ENCODE peak calls at places on chromosomes 13 and 19, in eight cellular contexts. K is kidney; D is uterus; Z is stomach; M is CD4-positive, CD25-positive, alpha-beta regulatory T cell; W is fibroblast of lung; Y is NT2/D1; L is bronchial epithelial cell. R is an unnamed sample.

GRCh38 chr19:33472696-33473624 is 48.6 kb downstream of the PEPD start:
- DNase-seq in K (no peak), D (peak; percentile 23), Z (no peak), M (no peak), W (peak; percentile 99), Y (no peak), L (peak; percentile 35), R (no peak)

GRCh38 chr19:58387338-58388174 is 487 bp downstream of the RPS5 start:
- DNase-seq in K (no peak), D (no peak), Z (no peak), M (no peak), W (no peak), Y (no peak), L (no peak), R (no peak)

GRCh38 chr13:26022538-26023292 is 29.1 kb downstream of the SHISA2 start:
- DNase-seq in K (peak; percentile 92), D (no peak), Z (peak; percentile 88), M (no peak), W (peak; percentile 73), Y (no peak), L (peak; percentile 58), R (no peak)

GRCh38 chr19:2191456-2191931 is 27.8 kb downstream of the DOT1L start:
- DNase-seq in K (no peak), D (no peak), Z (no peak), M (no peak), W (no peak), Y (no peak), L (no peak), R (no peak)

GRCh38 chr19:5059191-5059579 is 90.3 kb downstream of the KDM4B start:
- DNase-seq in K (no peak), D (no peak), Z (no peak), M (no peak), W (no peak), Y (no peak), L (no peak), R (no peak)

GRCh38 chr19:3784607-3785463 is 1.3 kb downstream of the MATK start:
- DNase-seq in K (peak; percentile 61), D (no peak), Z (no peak), M (no peak), W (no peak), Y (no peak), L (no peak), R (no peak)

GRCh38 chr19:38265213-38265861 is 964 bp downstream of the SPINT2 start:
- DNase-seq in K (peak; percentile 77), D (no peak), Z (peak; percentile 63), M (peak; percentile 27), W (peak; percentile 33), Y (no peak), L (peak; percentile 71), R (no peak)

GRCh38 chr13:73158851-73159250 is 100.0 kb downstream of the KLF5 start:
- DNase-seq in K (no peak), D (no peak), Z (no peak), M (no peak), W (peak; percentile 82), Y (no peak), L (peak; percentile 86), R (no peak)

GRCh38 chr19:1553415-1553814 is 14.7 kb downstream of the MEX3D start:
- DNase-seq in K (no peak), D (no peak), Z (no peak), M (no peak), W (no peak), Y (no peak), L (no peak), R (no peak)

GRCh38 chr13:75359266-75359665 is 122.7 kb downstream of the TBC1D4 start:
- DNase-seq in K (no peak), D (no peak), Z (no peak), M (no peak), W (peak; percentile 98), Y (peak; percentile 46), L (peak; percentile 84), R (peak; percentile 53)

GRCh38 chr13:97003071-97003470 is 8.8 kb upstream of the OXGR1 start:
- DNase-seq in K (no peak), D (no peak), Z (no peak), M (no peak), W (peak; percentile 71), Y (no peak), L (no peak), R (no peak)

GRCh38 chr19:40278361-40279045 is 6.6 kb downstream of the AKT2 start:
- DNase-seq in K (peak; percentile 55), D (no peak), Z (no peak), M (no peak), W (no peak), Y (no peak), L (no peak), R (no peak)

GRCh38 chr13:32894589-32895001 is 121.6 kb upstream of the KL start:
- DNase-seq in K (no peak), D (no peak), Z (no peak), M (no peak), W (peak; percentile 87), Y (no peak), L (peak; percentile 87), R (no peak)

GRCh38 chr13:22738357-22738756 is 442.4 kb upstream of the SGCG start:
- DNase-seq in K (no peak), D (no peak), Z (no peak), M (no peak), W (no peak), Y (no peak), L (no peak), R (no peak)

GRCh38 chr13:93279982-93280381 is 53.4 kb downstream of the GPC6 start:
- DNase-seq in K (no peak), D (no peak), Z (no peak), M (no peak), W (no peak), Y (no peak), L (no peak), R (peak; percentile 27)

GRCh38 chr13:48233886-48234488 is 981 bp downstream of the ITM2B start:
- DNase-seq in K (no peak), D (no peak), Z (no peak), M (no peak), W (peak; percentile 65), Y (no peak), L (peak; percentile 42), R (peak; percentile 68)

GRCh38 chr13:98173431-98173921 is 3.6 kb downstream of the RNF113B start:
- DNase-seq in K (no peak), D (peak; percentile 43), Z (no peak), M (no peak), W (peak; percentile 100), Y (peak; percentile 39), L (peak; percentile 56), R (no peak)

GRCh38 chr19:460877-461609 is at the start of gene SHC2:
- DNase-seq in K (peak; percentile 74), D (peak; percentile 57), Z (peak; percentile 45), M (no peak), W (no peak), Y (no peak), L (no peak), R (peak; percentile 20)

GRCh38 chr13:114313061-114313860 is 1.0 kb upstream of the CHAMP1 start:
- DNase-seq in K (no peak), D (no peak), Z (no peak), M (peak; percentile 59), W (peak; percentile 22), Y (no peak), L (peak; percentile 50), R (no peak)

GRCh38 chr19:511101-511841 is 4.0 kb downstream of the TPGS1 start:
- DNase-seq in K (no peak), D (no peak), Z (peak; percentile 37), M (peak; percentile 94), W (peak; percentile 79), Y (no peak), L (peak; percentile 64), R (no peak)

GRCh38 chr19:16115309-16116039 is 3.8 kb downstream of the RAB8A start:
- DNase-seq in K (no peak), D (no peak), Z (no peak), M (no peak), W (no peak), Y (no peak), L (no peak), R (no peak)

GRCh38 chr13:23618341-23618740 is 48.1 kb downstream of the TNFRSF19 start:
- DNase-seq in K (no peak), D (no peak), Z (no peak), M (no peak), W (peak; percentile 99), Y (no peak), L (peak; percentile 96), R (no peak)

DNA sequence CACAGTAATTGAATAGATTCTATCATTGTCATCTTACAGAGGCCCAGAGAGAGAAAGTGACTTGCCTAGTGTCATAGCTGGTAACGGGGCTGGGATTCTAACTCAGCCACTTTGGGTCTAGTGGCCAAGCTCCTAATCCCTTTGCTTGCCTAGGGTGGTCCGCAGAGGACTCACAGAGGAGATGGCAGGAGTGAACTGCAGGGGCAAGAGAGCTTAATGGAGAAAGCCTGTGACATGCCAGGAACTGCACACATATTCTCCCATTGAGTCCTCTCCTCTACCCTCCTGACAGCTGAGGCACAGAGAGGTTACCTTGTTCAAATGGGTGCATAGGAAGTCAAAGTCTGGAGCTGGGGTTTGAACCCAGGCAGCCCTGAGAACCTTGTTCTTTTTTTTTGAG is 2.7 kb downstream of the LSR start:
- DNase-seq in K (no peak), D (no peak), Z (no peak), M (no peak), W (no peak), Y (no peak), L (no peak), R (no peak)
- H3K36me3 ChIP-seq in K (peaks cover 7% of the 10 kb centered on the region), D (no peaks in the 10 kb centered on the region), Z (peaks cover 37% of the 10 kb centered on the region), M (peaks cover 17% of the 10 kb centered on the region), W (no peaks in the 10 kb centered on the region), Y (peaks cover 41% of the 10 kb centered on the region), L (peaks cover 28% of the 10 kb centered on the region), R (peaks cover 53% of the 10 kb centered on the region)

GRCh38 chr13:68358218-68358817 is 1128.2 kb upstream of the PCDH9 start:
- DNase-seq in K (no peak), D (no peak), Z (no peak), M (no peak), W (peak; percentile 10), Y (no peak), L (no peak), R (no peak)
- H3K4me3 ChIP-seq in K (no peak overlapping the region), D (no peak overlapping the region), Z (no peak overlapping the region), M (no peak overlapping the region), W (no peak overlapping the region), Y (no peak overlapping the region), L (no peak overlapping the region), R (no peak overlapping the region)

DNA sequence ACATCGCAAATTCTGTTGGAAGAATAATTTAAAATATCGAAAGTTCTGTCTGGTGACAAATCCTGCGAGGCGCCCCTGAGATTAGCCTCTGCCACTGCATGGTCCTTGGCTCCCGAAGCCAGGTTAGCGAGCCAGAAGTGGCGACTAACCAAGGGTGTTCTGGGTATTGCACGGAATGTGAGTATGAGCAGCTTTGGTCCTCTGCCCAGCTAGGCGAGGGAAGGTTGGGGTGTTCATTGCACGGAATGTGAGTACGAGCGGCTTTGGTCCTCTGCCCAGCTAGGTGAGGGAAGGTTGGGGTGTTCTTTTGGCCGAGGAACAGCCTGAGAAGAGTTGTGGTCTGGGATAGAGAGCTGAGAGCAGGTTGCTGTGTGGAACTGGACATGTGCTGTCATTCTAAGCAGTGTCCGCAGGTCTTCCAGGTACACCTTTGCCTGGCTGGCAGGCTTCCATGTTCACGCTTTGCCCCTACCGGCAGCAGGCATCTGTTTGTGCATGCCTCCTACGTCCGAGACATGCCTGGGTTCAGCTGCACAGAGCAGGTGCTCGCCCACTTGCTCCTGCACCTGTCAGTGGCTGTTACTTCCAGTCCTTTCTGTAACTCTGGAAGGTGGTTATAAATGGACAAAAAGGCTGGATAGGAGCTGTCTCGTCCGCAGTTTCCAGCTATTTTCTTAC is 18.3 kb upstream of the TEX29 start:
- DNase-seq in K (peak; percentile 26), D (no peak), Z (no peak), M (no peak), W (no peak), Y (no peak), L (peak; percentile 47), R (no peak)
- H3K36me3 ChIP-seq in K (peaks cover 62% of the 10 kb centered on the region), D (no peaks in the 10 kb centered on the region), Z (peaks cover 98% of the 10 kb centered on the region), M (peaks cover 76% of the 10 kb centered on the region), W (peaks cover 14% of the 10 kb centered on the region), Y (peaks cover 68% of the 10 kb centered on the region), L (peaks cover 4% of the 10 kb centered on the region), R (peaks cover 36% of the 10 kb centered on the region)

GRCh38 chr19:8500158-8500557 is 2.3 kb downstream of the PRAM1 start:
- DNase-seq in K (no peak), D (no peak), Z (no peak), M (no peak), W (no peak), Y (peak; percentile 30), L (no peak), R (no peak)
- H3K4me3 ChIP-seq in K (no peak overlapping the region), D (no peak overlapping the region), Z (no peak overlapping the region), M (no peak overlapping the region), W (no peak overlapping the region), Y (no peak overlapping the region), L (no peak overlapping the region), R (no peak overlapping the region)

R was measured in HAP-1.